ENCODE peak calls at places on chromosome 1, in nine cellular contexts. X is astrocyte, T is fibroblast of lung, W is neural progenitor cell, J is HCT116, O is mammary epithelial cell, H is PC-3, U is endothelial cell of umbilical vein, Q is GM23338. Y is an unnamed sample.

GRCh38 chr1:38029725-38030511 is 16.7 kb downstream of the POU3F1 start:
- DNase-seq in H (peak), T (peak), W (no peak), O (peak), U (peak), J (no peak), X (peak), Q (peak), Y (peak)

GRCh38 chr1:7755448-7755847 is 15.6 kb upstream of the VAMP3 start:
- DNase-seq in T (peak), O (no peak), X (no peak), U (peak), W (peak), J (no peak), H (peak), Q (peak), Y (no peak)

GRCh38 chr1:184986250-184986649 is 11.9 kb upstream of the NIBAN1 start:
- DNase-seq in J (no peak), T (peak), X (peak), U (peak), H (peak), W (no peak), Q (peak), O (peak), Y (no peak)

GRCh38 chr1:100359139-100359538 is 6.8 kb downstream of the CDC14A start:
- DNase-seq in T (no peak), Q (no peak), W (no peak), O (no peak), J (no peak), H (no peak), X (no peak), U (no peak), Y (no peak)

GRCh38 chr1:5718716-5719632 is 273.3 kb downstream of the NPHP4 start:
- DNase-seq in U (no peak), O (no peak), H (no peak), W (peak), T (no peak), Q (no peak), J (no peak), X (no peak), Y (no peak)

GRCh38 chr1:42938596-42939184 is 20.0 kb downstream of the SLC2A1 start:
- DNase-seq in J (no peak), H (no peak), T (no peak), Q (no peak), U (no peak), O (no peak), X (no peak), W (no peak), Y (no peak)

GRCh38 chr1:30191154-30191702 is 532.2 kb downstream of the MATN1 start:
- DNase-seq in U (no peak), Q (peak), J (peak), W (no peak), T (peak), H (peak), X (peak), O (no peak), Y (no peak)

GRCh38 chr1:75932304-75932703 is at the start of gene ASB17:
- DNase-seq in J (no peak), Q (no peak), O (no peak), W (no peak), X (no peak), H (no peak), U (no peak), T (no peak), Y (no peak)

GRCh38 chr1:23101891-23102688 is 66.6 kb downstream of the LUZP1 start:
- DNase-seq in Q (no peak), X (peak), H (peak), O (peak), J (no peak), W (no peak), U (peak), T (peak), Y (no peak)

GRCh38 chr1:112991721-112992120 is 35.7 kb upstream of the SLC16A1 start:
- DNase-seq in J (no peak), U (no peak), H (no peak), T (no peak), O (peak), Q (no peak), X (no peak), W (no peak), Y (no peak)

GRCh38 chr1:231841616-231842344 is 215.2 kb downstream of the DISC1 start:
- DNase-seq in O (peak), T (peak), X (peak), H (no peak), U (no peak), Q (no peak), J (no peak), W (no peak), Y (no peak)

GRCh38 chr1:71351438-71351837 is 270.6 kb upstream of the ZRANB2 start:
- DNase-seq in U (peak), X (peak), T (peak), H (peak), W (no peak), J (no peak), Q (no peak), O (peak), Y (no peak)

GRCh38 chr1:111904478-111905218 is 84.8 kb downstream of the KCND3 start:
- DNase-seq in W (peak), H (no peak), O (no peak), T (no peak), J (no peak), Q (peak), X (no peak), U (no peak), Y (no peak)

GRCh38 chr1:42844592-42845140 is 1.7 kb upstream of the ZNF691 start:
- DNase-seq in J (no peak), X (peak), O (peak), U (no peak), Q (no peak), W (no peak), H (no peak), T (no peak), Y (no peak)

GRCh38 chr1:85344256-85344694 is 67.8 kb upstream of the BCL10 start:
- DNase-seq in H (peak), W (peak), X (peak), Q (peak), T (peak), O (peak), J (no peak), U (no peak), Y (no peak)

GRCh38 chr1:10033359-10033845 is 644 bp downstream of the UBE4B start:
- DNase-seq in T (peak), O (peak), U (no peak), H (peak), Q (peak), X (no peak), W (peak), J (peak), Y (peak)

GRCh38 chr1:225070972-225071371 is 141.5 kb downstream of the DNAH14 start:
- DNase-seq in U (no peak), O (no peak), W (no peak), J (no peak), T (no peak), X (no peak), H (no peak), Q (no peak), Y (no peak)

GRCh38 chr1:96538883-96539282 is 182.7 kb upstream of the PTBP2 start:
- DNase-seq in U (no peak), Q (no peak), X (peak), O (no peak), J (no peak), H (peak), T (peak), W (no peak), Y (no peak)

GRCh38 chr1:210339500-210339899 is 10.8 kb downstream of the HHAT start:
- DNase-seq in Q (no peak), T (no peak), U (no peak), X (no peak), H (no peak), O (no peak), J (no peak), W (no peak), Y (no peak)

GRCh38 chr1:205775015-205775716 is at the start of gene RAB29:
- DNase-seq in W (peak), O (peak), X (peak), H (peak), U (peak), T (peak), J (peak), Q (peak), Y (peak)

GRCh38 chr1:155313266-155313665 is 4.6 kb downstream of the FDPS start:
- DNase-seq in T (no peak), W (no peak), U (no peak), X (no peak), O (peak), H (no peak), Q (no peak), J (no peak), Y (no peak)

GRCh38 chr1:197327776-197328364 is 59.8 kb downstream of the CRB1 start:
- DNase-seq in Q (peak), J (no peak), W (peak), O (no peak), T (peak), U (peak), H (peak), X (no peak), Y (peak)

GRCh38 chr1:246417152-246417812 is 89.8 kb downstream of the SMYD3 start:
- DNase-seq in H (peak), Q (no peak), T (peak), W (no peak), O (peak), J (no peak), X (peak), U (peak), Y (no peak)

GRCh38 chr1:101128211-101128727 is 102.7 kb upstream of the DPH5 start:
- DNase-seq in W (no peak), H (no peak), J (no peak), T (no peak), U (peak), Q (peak), X (no peak), O (no peak), Y (no peak)

GRCh38 chr1:19096036-19096833 is 113.8 kb downstream of the UBR4 start:
- DNase-seq in H (peak), W (peak), T (no peak), X (no peak), O (peak), J (peak), U (peak), Q (peak), Y (no peak)

GRCh38 chr1:21668232-21669032 is 725 bp downstream of the RAP1GAP start:
- DNase-seq in U (no peak), Q (peak), J (no peak), H (no peak), W (peak), X (no peak), T (no peak), O (no peak), Y (no peak)
- H3K4me3 ChIP-seq in U (no peak), Q (peak), J (no peak), H (peak), W (peak), X (no peak), T (peak), O (no peak), Y (no peak)

GRCh38 chr1:46718340-46718726 is 581 bp downstream of the EFCAB14 start:
- DNase-seq in W (no peak), T (no peak), X (no peak), H (no peak), U (no peak), Q (no peak), J (no peak), O (no peak), Y (no peak)

GRCh38 chr1:46721204-46721603 is 2.3 kb upstream of the EFCAB14 start:
- DNase-seq in X (no peak), W (no peak), U (no peak), Q (no peak), O (no peak), H (no peak), J (no peak), T (no peak), Y (no peak)

GRCh38 chr1:46718727-46719622 is at the start of gene EFCAB14:
- DNase-seq in Q (peak), O (peak), T (peak), H (peak), J (peak), U (peak), X (peak), W (peak), Y (peak)

GRCh38 chr1:46717654-46718053 is 1.3 kb downstream of the EFCAB14 start:
- DNase-seq in J (no peak), X (no peak), U (no peak), W (no peak), T (no peak), H (no peak), Q (peak), O (no peak), Y (no peak)

DNA sequence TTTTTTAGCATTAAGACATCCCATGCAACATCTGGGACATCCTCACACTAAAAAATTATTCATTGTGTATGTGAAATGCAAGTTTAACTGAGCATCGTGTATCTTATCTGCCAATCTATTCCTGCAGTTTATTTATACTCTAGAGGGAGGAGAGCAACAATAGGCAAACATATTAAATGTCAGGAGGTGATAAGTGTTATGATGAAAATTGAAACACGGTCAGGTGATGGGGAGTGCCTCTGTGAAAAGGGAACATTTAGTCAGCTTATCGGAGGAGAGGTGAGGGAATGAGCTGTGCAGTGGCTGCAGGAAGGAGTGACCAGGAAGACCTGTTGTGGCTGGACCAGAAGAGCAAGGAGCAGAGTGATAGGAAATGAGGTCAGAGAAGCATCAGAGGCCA is 775 bp upstream of the EFCAB14 start:
- DNase-seq in X (no peak), J (no peak), O (peak), W (no peak), Q (peak), H (peak), U (peak), T (no peak), Y (no peak)
- H2AFZ ChIP-seq in X (peak), J (peak), O (peak), W (peak), Q (peak), H (peak), U (peak), T (peak), Y (peak)

GRCh38 chr1:190436615-190437014 is 41.0 kb downstream of the BRINP3 start:
- DNase-seq in T (peak), X (peak), O (peak), U (peak), J (peak), H (peak), Q (no peak), W (no peak), Y (peak)
- TF ChIP-seq CTCF in T (no peak), X (peak), O (peak), U (no peak), J (peak), H (peak), Q (peak), W (peak), Y (peak)

GRCh38 chr1:53276902-53277281 is 38.6 kb upstream of the MAGOH start:
- DNase-seq in X (no peak), H (no peak), O (no peak), J (no peak), W (no peak), U (no peak), T (no peak), Q (no peak), Y (no peak)
- H3K4me3 ChIP-seq in X (no peak), H (no peak), O (no peak), J (no peak), W (no peak), U (no peak), T (no peak), Q (no peak), Y (no peak)

DNA sequence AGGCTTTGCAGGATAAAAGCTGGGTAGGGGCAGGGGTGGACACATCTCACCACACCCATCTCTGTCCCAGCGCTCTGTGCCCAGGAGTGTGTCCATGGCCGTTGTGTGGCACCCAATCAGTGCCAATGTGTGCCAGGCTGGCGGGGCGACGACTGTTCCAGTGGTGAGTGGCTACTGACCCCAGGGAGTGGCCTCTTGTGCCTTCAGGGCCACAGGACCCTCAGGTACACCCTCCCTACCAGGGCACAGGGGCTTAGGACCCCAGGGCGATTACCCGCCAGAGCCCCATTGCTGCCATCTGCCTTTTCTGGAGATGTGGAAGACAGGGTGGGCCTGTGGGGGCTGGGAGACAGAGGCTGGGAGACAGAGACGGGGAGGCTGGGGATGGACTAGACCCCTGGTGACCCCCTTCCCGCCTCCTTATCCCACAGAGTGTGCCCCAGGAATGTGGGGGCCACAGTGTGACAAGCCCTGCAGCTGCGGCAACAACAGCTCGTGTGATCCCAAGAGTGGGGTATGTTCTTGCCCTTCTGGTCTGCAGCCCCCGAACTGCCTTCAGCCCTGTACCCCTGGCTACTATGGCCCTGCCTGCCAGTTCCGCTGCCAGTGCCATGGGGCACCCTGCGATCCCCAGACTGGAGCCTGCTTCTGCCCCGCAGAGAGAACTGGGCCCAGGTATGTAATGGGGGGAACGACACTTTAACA is 12.8 kb downstream of the PEAR1 start:
- DNase-seq in O (no peak), U (no peak), J (no peak), W (no peak), Q (no peak), X (no peak), H (no peak), T (no peak), Y (no peak)
- H2AFZ ChIP-seq in O (no peak), U (no peak), J (no peak), W (no peak), Q (no peak), X (no peak), H (no peak), T (no peak), Y (no peak)

GRCh38 chr1:94974224-94974623 is 47.3 kb upstream of the CNN3 start:
- DNase-seq in U (peak), J (no peak), H (no peak), W (no peak), O (no peak), T (peak), X (peak), Q (no peak), Y (no peak)
- TF ChIP-seq CTCF in U (no peak), J (no peak), H (no peak), W (no peak), O (no peak), T (no peak), X (no peak), Q (no peak), Y (no peak)

DNA sequence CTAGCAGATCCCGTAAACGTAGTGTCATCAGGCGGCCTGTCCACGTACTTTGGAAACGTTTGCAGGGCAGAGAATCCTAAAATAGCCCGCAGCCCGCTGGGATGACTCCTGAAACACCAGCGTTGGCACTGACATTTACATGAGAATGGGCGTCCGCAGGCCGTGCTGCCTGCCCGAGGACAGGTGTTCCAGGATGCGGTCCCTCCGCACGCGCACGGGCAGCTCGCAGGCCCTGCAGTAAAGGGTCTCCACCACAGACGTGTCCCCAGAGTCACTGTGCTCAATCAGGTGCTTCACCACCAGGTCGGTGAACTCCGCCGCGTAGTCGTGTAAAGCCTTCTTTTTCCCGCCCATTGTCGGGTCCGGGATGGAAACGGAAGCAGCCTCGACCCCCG is 5.9 kb upstream of the CCDC27 start:
- DNase-seq in H (peak), X (no peak), J (no peak), U (no peak), Q (peak), T (no peak), O (no peak), W (peak), Y (no peak)
- H3K4me3 ChIP-seq in H (peak), X (peak), J (no peak), U (peak), Q (peak), T (peak), O (peak), W (peak), Y (peak)

Y was measured in MM.1S.